ENCODE peak calls at places on chromosomes 3 and 15, in seven cellular contexts. One of them, this sample, is unnamed.

GRCh38 chr3:102741105-102741504 is 306.3 kb downstream of the ZPLD1 start:
- DNase-seq in stimulated activated CD8-positive, alpha-beta memory T cell treated with anti-CD3 and anti-CD28 coated beads, Interleukin-7, amount 100 ng/mL, for 4 hours: no peak
- DNase-seq in SW 1271: no peak
- DNase-seq in Daoy: no peak
- DNase-seq in NCI-H510A treated with DMSO at 0.1 percent for 48 hours: no peak
- DNase-seq in amygdala: no peak
- DNase-seq in RPMI7951: no peak
- DNase-seq in this sample: no peak

GRCh38 chr3:32998631-32999451 is 47.4 kb downstream of the CCR4 start:
- DNase-seq in stimulated activated CD8-positive, alpha-beta memory T cell treated with anti-CD3 and anti-CD28 coated beads, Interleukin-7, amount 100 ng/mL, for 4 hours: no peak
- DNase-seq in SW 1271: no peak
- DNase-seq in Daoy: no peak
- DNase-seq in NCI-H510A treated with DMSO at 0.1 percent for 48 hours: no peak
- DNase-seq in amygdala: no peak
- DNase-seq in RPMI7951: no peak
- DNase-seq in this sample: no peak

GRCh38 chr3:36318584-36319200 is 61.6 kb upstream of the STAC start:
- DNase-seq in stimulated activated CD8-positive, alpha-beta memory T cell treated with anti-CD3 and anti-CD28 coated beads, Interleukin-7, amount 100 ng/mL, for 4 hours: no peak
- DNase-seq in SW 1271: no peak
- DNase-seq in Daoy: no peak
- DNase-seq in NCI-H510A treated with DMSO at 0.1 percent for 48 hours: no peak
- DNase-seq in amygdala: no peak
- DNase-seq in RPMI7951: no peak
- DNase-seq in this sample: no peak

GRCh38 chr3:99712291-99712954 is 74.0 kb downstream of the COL8A1 start:
- DNase-seq in stimulated activated CD8-positive, alpha-beta memory T cell treated with anti-CD3 and anti-CD28 coated beads, Interleukin-7, amount 100 ng/mL, for 4 hours: no peak
- DNase-seq in SW 1271: no peak
- DNase-seq in Daoy: no peak
- DNase-seq in NCI-H510A treated with DMSO at 0.1 percent for 48 hours: no peak
- DNase-seq in amygdala: no peak
- DNase-seq in RPMI7951: no peak
- DNase-seq in this sample: no peak

GRCh38 chr15:64343841-64344240 is 12.1 kb downstream of the CSNK1G1 start:
- DNase-seq in stimulated activated CD8-positive, alpha-beta memory T cell treated with anti-CD3 and anti-CD28 coated beads, Interleukin-7, amount 100 ng/mL, for 4 hours: no peak
- DNase-seq in SW 1271: no peak
- DNase-seq in Daoy: no peak
- DNase-seq in NCI-H510A treated with DMSO at 0.1 percent for 48 hours: no peak
- DNase-seq in amygdala: no peak
- DNase-seq in RPMI7951: no peak
- DNase-seq in this sample: no peak

GRCh38 chr15:75178171-75178937 is 23.3 kb upstream of the C15orf39 start:
- DNase-seq in stimulated activated CD8-positive, alpha-beta memory T cell treated with anti-CD3 and anti-CD28 coated beads, Interleukin-7, amount 100 ng/mL, for 4 hours: no peak
- DNase-seq in SW 1271: no peak
- DNase-seq in Daoy: no peak
- DNase-seq in NCI-H510A treated with DMSO at 0.1 percent for 48 hours: no peak
- DNase-seq in amygdala: peak
- DNase-seq in RPMI7951: peak
- DNase-seq in this sample: no peak

GRCh38 chr3:12379640-12380407 is 91.0 kb downstream of the PPARG start:
- DNase-seq in stimulated activated CD8-positive, alpha-beta memory T cell treated with anti-CD3 and anti-CD28 coated beads, Interleukin-7, amount 100 ng/mL, for 4 hours: no peak
- DNase-seq in SW 1271: no peak
- DNase-seq in Daoy: no peak
- DNase-seq in NCI-H510A treated with DMSO at 0.1 percent for 48 hours: no peak
- DNase-seq in amygdala: no peak
- DNase-seq in RPMI7951: no peak
- DNase-seq in this sample: no peak

GRCh38 chr3:69948246-69948862 is 51.2 kb upstream of the SAMMSON start:
- DNase-seq in stimulated activated CD8-positive, alpha-beta memory T cell treated with anti-CD3 and anti-CD28 coated beads, Interleukin-7, amount 100 ng/mL, for 4 hours: no peak
- DNase-seq in SW 1271: no peak
- DNase-seq in Daoy: peak
- DNase-seq in NCI-H510A treated with DMSO at 0.1 percent for 48 hours: peak
- DNase-seq in amygdala: peak
- DNase-seq in RPMI7951: peak
- DNase-seq in this sample: no peak

GRCh38 chr3:122415104-122415744 is 638 bp downstream of the WDR5B start:
- DNase-seq in stimulated activated CD8-positive, alpha-beta memory T cell treated with anti-CD3 and anti-CD28 coated beads, Interleukin-7, amount 100 ng/mL, for 4 hours: no peak
- DNase-seq in SW 1271: no peak
- DNase-seq in Daoy: peak
- DNase-seq in NCI-H510A treated with DMSO at 0.1 percent for 48 hours: no peak
- DNase-seq in amygdala: no peak
- DNase-seq in RPMI7951: peak
- DNase-seq in this sample: no peak

GRCh38 chr3:47024932-47025331 is 45.5 kb downstream of the NBEAL2 start:
- DNase-seq in stimulated activated CD8-positive, alpha-beta memory T cell treated with anti-CD3 and anti-CD28 coated beads, Interleukin-7, amount 100 ng/mL, for 4 hours: no peak
- DNase-seq in SW 1271: no peak
- DNase-seq in Daoy: no peak
- DNase-seq in NCI-H510A treated with DMSO at 0.1 percent for 48 hours: no peak
- DNase-seq in amygdala: peak
- DNase-seq in RPMI7951: no peak
- DNase-seq in this sample: no peak

GRCh38 chr15:39710681-39711080 is 72.0 kb downstream of the FSIP1 start:
- DNase-seq in stimulated activated CD8-positive, alpha-beta memory T cell treated with anti-CD3 and anti-CD28 coated beads, Interleukin-7, amount 100 ng/mL, for 4 hours: no peak
- DNase-seq in SW 1271: no peak
- DNase-seq in Daoy: no peak
- DNase-seq in NCI-H510A treated with DMSO at 0.1 percent for 48 hours: no peak
- DNase-seq in amygdala: no peak
- DNase-seq in RPMI7951: no peak
- DNase-seq in this sample: no peak

GRCh38 chr3:3827111-3827510 is 27.9 kb downstream of the LRRN1 start:
- DNase-seq in stimulated activated CD8-positive, alpha-beta memory T cell treated with anti-CD3 and anti-CD28 coated beads, Interleukin-7, amount 100 ng/mL, for 4 hours: no peak
- DNase-seq in SW 1271: no peak
- DNase-seq in Daoy: no peak
- DNase-seq in NCI-H510A treated with DMSO at 0.1 percent for 48 hours: no peak
- DNase-seq in amygdala: no peak
- DNase-seq in RPMI7951: no peak
- DNase-seq in this sample: no peak

GRCh38 chr3:174068035-174068434 is 670.5 kb downstream of the NLGN1 start:
- DNase-seq in stimulated activated CD8-positive, alpha-beta memory T cell treated with anti-CD3 and anti-CD28 coated beads, Interleukin-7, amount 100 ng/mL, for 4 hours: no peak
- DNase-seq in SW 1271: no peak
- DNase-seq in Daoy: no peak
- DNase-seq in NCI-H510A treated with DMSO at 0.1 percent for 48 hours: no peak
- DNase-seq in amygdala: no peak
- DNase-seq in RPMI7951: no peak
- DNase-seq in this sample: no peak

GRCh38 chr3:183782576-183782975 is 42.8 kb downstream of the MAP6D1 start:
- DNase-seq in stimulated activated CD8-positive, alpha-beta memory T cell treated with anti-CD3 and anti-CD28 coated beads, Interleukin-7, amount 100 ng/mL, for 4 hours: no peak
- DNase-seq in SW 1271: no peak
- DNase-seq in Daoy: no peak
- DNase-seq in NCI-H510A treated with DMSO at 0.1 percent for 48 hours: no peak
- DNase-seq in amygdala: no peak
- DNase-seq in RPMI7951: no peak
- DNase-seq in this sample: no peak

This sample was measured in substantia nigra.